ENCODE peak calls at places on chromosomes 3 and 15, in eight cellular contexts. Z is neural crest cell; V is skeletal muscle cell; P is brain microvascular endothelial cell; Q is CD4-positive, CD25-positive, alpha-beta regulatory T cell; N is activated T-helper 9 cell treated with anti-CD3 and anti-CD28 coated beads, Interleukin-2, amount 50 U/mL, for 16 hours; L is hepatic stellate cell; M is activated CD8-positive, alpha-beta memory T cell treated with anti-CD3 and anti-CD28 coated beads for 48 hours. H is an unnamed sample.

GRCh38 chr15:61228025-61228901 is 839 bp downstream of the RORA start:
- DNase-seq in V (no peak), Z (peak), L (peak), Q (no peak), N (no peak), M (no peak), P (no peak), H (no peak)

GRCh38 chr15:56835598-56836275 is 82.7 kb upstream of the TCF12 start:
- DNase-seq in Z (no peak), L (no peak), Q (no peak), N (no peak), M (no peak), V (no peak), P (no peak), H (no peak)

GRCh38 chr3:65573548-65574116 is 465.1 kb downstream of the MAGI1 start:
- DNase-seq in V (no peak), L (no peak), M (no peak), Z (no peak), N (no peak), Q (no peak), P (no peak), H (no peak)

GRCh38 chr15:100373942-100374341 is 32.2 kb upstream of the ADAMTS17 start:
- DNase-seq in Q (no peak), V (no peak), L (no peak), M (no peak), P (no peak), N (no peak), Z (no peak), H (no peak)

GRCh38 chr3:127899200-127899599 is 15.8 kb upstream of the KBTBD12 start:
- DNase-seq in V (no peak), M (no peak), Q (no peak), P (no peak), N (no peak), L (no peak), Z (no peak), H (no peak)

GRCh38 chr15:27842526-27842925 is 256.6 kb downstream of the OCA2 start:
- DNase-seq in N (no peak), P (no peak), Z (no peak), Q (no peak), L (no peak), M (no peak), V (no peak), H (no peak)

GRCh38 chr15:95326689-95327525 is 1003.6 kb upstream of the NR2F2 start:
- DNase-seq in Q (no peak), Z (peak), L (no peak), M (no peak), V (no peak), P (no peak), N (no peak), H (no peak)

GRCh38 chr15:89860851-89861360 is 32.9 kb downstream of the AP3S2 start:
- DNase-seq in N (no peak), Z (no peak), M (no peak), P (no peak), L (no peak), Q (no peak), V (no peak), H (no peak)

GRCh38 chr15:94346272-94346671 is 114.9 kb downstream of the MCTP2 start:
- DNase-seq in Z (no peak), Q (no peak), P (no peak), V (no peak), M (no peak), L (peak), N (no peak), H (no peak)

H was measured in vagina.